ENCODE peak calls at places on chromosomes 2 and 18, in six cellular contexts. T, H, L, K, R and A are unnamed samples.
A peak's percentile ranks its signal among the peaks of the same experiment; 100 is the strongest.

GRCh38 chr2:28422903-28423741 is 30.5 kb downstream of the FOSL2 start:
- DNase-seq in L (no peak), R (no peak), K (no peak), H (no peak), T (no peak), A (no peak)

GRCh38 chr18:34787931-34788532 is 77.9 kb downstream of the DTNA start:
- DNase-seq in T (peak; percentile 3), L (no peak), R (peak; percentile 61), H (peak; percentile 57), K (no peak), A (no peak)

GRCh38 chr2:64329848-64330247 is 124.1 kb upstream of the LGALSL start:
- DNase-seq in L (no peak), T (no peak), R (no peak), H (no peak), K (no peak), A (no peak)

GRCh38 chr2:111201214-111201613 is 80.5 kb downstream of the BCL2L11 start:
- DNase-seq in K (no peak), H (no peak), T (no peak), L (no peak), R (no peak), A (no peak)

GRCh38 chr2:231966886-231967285 is 5.4 kb downstream of the DIS3L2 start:
- DNase-seq in T (no peak), L (no peak), K (no peak), R (no peak), H (no peak), A (no peak)

GRCh38 chr18:45104071-45104440 is 423.4 kb downstream of the SETBP1 start:
- DNase-seq in R (no peak), H (no peak), T (no peak), K (no peak), L (no peak), A (no peak)

GRCh38 chr2:75640621-75641121 is 5.9 kb upstream of the MRPL19 start:
- DNase-seq in R (peak; percentile 61), T (peak; percentile 27), L (peak; percentile 21), H (peak; percentile 28), K (peak; percentile 6), A (peak; percentile 29)

GRCh38 chr2:240901986-240902614 is 4.0 kb upstream of the CROCC2 start:
- DNase-seq in T (no peak), R (no peak), L (no peak), H (no peak), K (no peak), A (no peak)

GRCh38 chr2:107069890-107070289 is 183.9 kb upstream of the ST6GAL2 start:
- DNase-seq in L (no peak), T (no peak), K (no peak), H (no peak), R (no peak), A (no peak)

GRCh38 chr2:9308186-9308955 is 101.8 kb downstream of the ASAP2 start:
- DNase-seq in T (no peak), L (no peak), R (no peak), K (no peak), H (no peak), A (no peak)

GRCh38 chr2:112793449-112793978 is 9.2 kb upstream of the IL1A start:
- DNase-seq in L (no peak), H (no peak), K (no peak), R (no peak), T (no peak), A (no peak)

GRCh38 chr2:223442874-223443273 is 159.3 kb downstream of the SCG2 start:
- DNase-seq in L (no peak), R (no peak), T (no peak), H (no peak), K (no peak), A (no peak)

GRCh38 chr2:71925268-71926097 is 222.2 kb downstream of the CYP26B1 start:
- DNase-seq in K (no peak), T (no peak), L (no peak), H (no peak), R (no peak), A (no peak)

GRCh38 chr2:39990335-39990734 is 211.3 kb upstream of the THUMPD2 start:
- DNase-seq in T (no peak), L (no peak), H (no peak), R (no peak), K (no peak), A (peak; percentile 74)

GRCh38 chr18:48300463-48300961 is 108.7 kb downstream of the ZBTB7C start:
- DNase-seq in T (no peak), R (no peak), L (peak; percentile 16), H (no peak), K (no peak), A (no peak)

GRCh38 chr2:60780741-60781140 is 24.7 kb downstream of the PAPOLG start:
- DNase-seq in T (no peak), R (no peak), H (no peak), L (no peak), K (no peak), A (no peak)

GRCh38 chr2:21043744-21044532 is at the start of gene APOB:
- DNase-seq in K (no peak), H (no peak), L (no peak), T (no peak), R (no peak), A (no peak)